ENCODE peak calls at places on chromosomes 5 and 9, in four cellular contexts. Y is HepG2, L is K562, I is H1. A is an unnamed sample.

GRCh38 chr5:96816430-96816939 is 8.7 kb upstream of the ERAP1 start:
- DNase-seq in I (no peak), L (no peak), Y (no peak), A (peak; percentile 90)

GRCh38 chr9:86639287-86639686 is 285.1 kb upstream of the TUT7 start:
- DNase-seq in I (no peak), L (no peak), Y (no peak), A (no peak)

GRCh38 chr5:94968507-94969095 is 316.3 kb downstream of the MCTP1 start:
- DNase-seq in L (peak; percentile 14), I (no peak), Y (peak; percentile 75), A (peak; percentile 26)

GRCh38 chr9:113658565-113658935 is 195.0 kb downstream of the RGS3 start:
- DNase-seq in Y (no peak), L (no peak), I (no peak), A (no peak)

GRCh38 chr9:111516061-111516465 is 8.9 kb upstream of the ZNF483 start:
- DNase-seq in L (no peak), I (no peak), Y (peak; percentile 60), A (peak; percentile 5)

GRCh38 chr5:132825824-132826391 is 4.5 kb downstream of the SHROOM1 start:
- DNase-seq in I (peak; percentile 68), Y (no peak), L (no peak), A (no peak)

GRCh38 chr9:78363221-78363620 is 66.3 kb downstream of the PSAT1 start:
- DNase-seq in Y (no peak), L (no peak), I (no peak), A (no peak)

GRCh38 chr9:127452481-127453092 is 1.3 kb downstream of the LRSAM1 start:
- DNase-seq in I (no peak), Y (peak; percentile 49), L (no peak), A (no peak)

GRCh38 chr9:89597711-89598707 is 6.8 kb upstream of the GADD45G start:
- DNase-seq in Y (peak; percentile 46), I (peak; percentile 82), L (peak; percentile 25), A (no peak)

GRCh38 chr5:124887223-124887622 is 140.8 kb upstream of the ZNF608 start:
- DNase-seq in Y (no peak), L (no peak), I (no peak), A (no peak)

GRCh38 chr5:58457040-58457439 is 2.8 kb downstream of the PLK2 start:
- DNase-seq in I (no peak), L (no peak), Y (no peak), A (no peak)

GRCh38 chr9:133113163-133113927 is 7.7 kb downstream of the RALGDS start:
- DNase-seq in I (no peak), Y (no peak), L (no peak), A (no peak)

GRCh38 chr9:113985968-113986585 is 92.0 kb downstream of the AMBP start:
- DNase-seq in Y (no peak), L (no peak), I (no peak), A (no peak)

GRCh38 chr9:72362118-72362531 is 2.9 kb downstream of the ZFAND5 start:
- DNase-seq in Y (peak; percentile 35), I (no peak), L (no peak), A (no peak)

GRCh38 chr9:37029776-37030590 is 4.1 kb downstream of the PAX5 start:
- DNase-seq in L (no peak), Y (no peak), I (peak; percentile 68), A (no peak)
- TF ChIP-seq HDAC6 in L (no peak), Y (no peak), I (no peak), A (no peak)

GRCh38 chr5:135139397-135140134 is 105.5 kb upstream of the PITX1 start:
- DNase-seq in I (no peak), L (peak; percentile 62), Y (peak; percentile 45), A (no peak)
- TF ChIP-seq HDAC6 in I (no peak), L (no peak), Y (no peak), A (no peak)

GRCh38 chr5:149406203-149406978 is 27.3 kb upstream of the IL17B start:
- DNase-seq in L (peak; percentile 56), Y (no peak), I (no peak), A (no peak)
- TF ChIP-seq HDAC6 in L (no peak), Y (no peak), I (no peak), A (no peak)

GRCh38 chr5:14265574-14265973 is 122.4 kb downstream of the TRIO start:
- DNase-seq in Y (peak; percentile 53), I (no peak), L (no peak), A (no peak)
- TF ChIP-seq HDAC6 in Y (no peak), I (no peak), L (no peak), A (no peak)

DNA sequence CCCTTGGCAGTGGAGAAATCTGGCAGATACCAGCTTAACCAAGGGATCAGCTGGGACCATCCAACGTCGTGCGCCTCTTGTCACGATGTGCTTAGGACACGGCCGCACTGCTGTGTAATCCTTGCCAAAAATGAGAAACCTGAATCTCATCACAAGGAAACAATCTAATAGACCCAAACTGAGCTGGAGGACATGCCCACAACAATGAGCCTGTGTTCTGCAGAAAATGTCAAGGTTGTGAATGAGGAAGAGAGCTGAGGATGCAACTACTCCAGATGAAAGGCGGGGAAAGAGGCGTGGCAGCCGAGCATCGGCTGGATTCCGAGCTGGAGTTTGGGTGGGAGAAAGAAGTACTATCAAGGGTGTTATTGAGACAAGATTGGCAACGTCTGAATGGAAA is 46.8 kb downstream of the DUSP1 start:
- DNase-seq in I (no peak), Y (no peak), L (no peak), A (no peak)
- TF ChIP-seq HDAC6 in I (no peak), Y (no peak), L (no peak), A (no peak)

DNA sequence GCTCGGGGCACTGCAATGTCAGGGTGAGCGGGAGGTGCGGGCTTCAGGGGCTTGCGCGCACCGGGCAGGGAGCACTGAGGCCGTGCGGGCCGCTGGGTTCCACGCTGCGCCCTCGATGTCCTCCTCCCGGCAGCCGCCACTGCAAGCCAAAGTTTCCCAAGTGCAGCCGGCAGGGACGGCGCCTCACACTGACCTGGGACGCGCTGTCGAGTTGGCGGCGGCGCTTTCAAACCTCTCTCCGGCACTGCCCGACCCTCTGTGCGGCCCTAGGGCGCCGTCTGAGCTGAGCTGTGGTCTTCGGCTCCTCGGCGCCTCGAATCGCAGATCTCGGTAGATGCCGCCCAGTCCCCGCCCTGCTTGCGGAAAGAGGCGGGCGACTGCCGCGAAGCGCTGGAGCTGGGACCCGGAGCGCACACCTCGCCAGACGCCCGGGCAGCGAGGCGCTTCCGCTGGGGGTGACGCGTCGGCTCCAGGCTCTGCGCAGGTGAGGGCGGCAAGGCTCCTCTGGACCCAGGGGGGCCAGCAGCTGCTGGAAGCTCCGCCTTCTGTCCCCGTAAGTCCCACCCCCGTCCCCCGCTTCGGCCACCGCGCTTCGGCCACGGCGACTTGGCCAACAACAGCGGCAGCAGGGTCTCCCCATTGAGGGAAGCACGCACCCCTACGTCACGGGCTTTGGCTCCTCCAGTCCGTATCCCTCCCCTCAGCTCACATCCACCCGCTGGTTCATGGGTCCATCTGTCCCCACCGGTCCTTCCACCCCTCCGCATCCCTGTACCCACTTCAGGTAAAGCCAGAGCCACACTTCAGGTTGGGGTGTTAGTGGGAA is at the start of gene ANKRD34B:
- DNase-seq in I (peak; percentile 81), L (peak; percentile 14), Y (no peak), A (no peak)
- TF ChIP-seq HDAC6 in I (no peak), L (no peak), Y (no peak), A (peak; percentile 87)

GRCh38 chr5:147796556-147797308 is 14.2 kb upstream of the JAKMIP2 start:
- DNase-seq in Y (no peak), L (no peak), I (no peak), A (no peak)
- TF ChIP-seq HDAC6 in Y (no peak), L (no peak), I (no peak), A (no peak)

GRCh38 chr9:31542384-31543055 is 841.9 kb upstream of the ACO1 start:
- DNase-seq in I (no peak), L (no peak), Y (peak; percentile 12), A (peak; percentile 26)
- TF ChIP-seq HDAC6 in I (no peak), L (no peak), Y (no peak), A (no peak)

DNA sequence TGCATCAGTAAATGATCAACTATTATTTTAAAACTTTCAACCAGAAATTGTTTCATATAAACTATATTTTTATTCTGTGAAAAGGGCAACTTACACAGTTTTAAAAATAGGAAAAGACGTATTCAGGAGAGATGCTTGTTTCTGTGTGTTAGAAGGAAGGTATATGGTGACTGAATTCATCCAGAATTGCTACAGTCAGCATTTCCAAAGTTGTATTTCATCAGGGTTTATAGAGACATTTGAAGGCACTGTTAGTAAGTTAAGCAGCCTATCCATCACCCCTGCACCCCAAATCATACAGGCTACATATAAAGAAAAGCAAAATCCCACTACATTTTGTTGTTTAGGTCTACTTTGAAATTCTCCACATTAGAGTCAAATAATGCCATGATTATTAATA is 716.0 kb downstream of the KCTD16 start:
- DNase-seq in L (no peak), I (no peak), Y (no peak), A (no peak)
- TF ChIP-seq HDAC6 in L (no peak), I (no peak), Y (no peak), A (no peak)